ENCODE peak calls at places on chromosome 18, in ten cellular contexts. B, R, T, U, V, M, C, X, J and E are unnamed samples.

GRCh38 chr18:38022247-38022646 is 456.6 kb upstream of the CELF4 start:
- DNase-seq in B (no peak), R (no peak), T (no peak), U (no peak), V (no peak), M (no peak), C (no peak), X (no peak), J (no peak), E (no peak)

GRCh38 chr18:79863161-79863945 is 65.6 kb downstream of the KCNG2 start:
- DNase-seq in B (no peak), R (no peak), T (no peak), U (no peak), V (no peak), M (no peak), C (no peak), X (no peak), J (no peak), E (no peak)

GRCh38 chr18:8705941-8706544 is 687 bp downstream of the MTCL1 start:
- DNase-seq in B (no peak), R (no peak), T (peak; percentile 25), U (no peak), V (no peak), M (no peak), C (no peak), X (peak; percentile 14), J (no peak), E (no peak)

GRCh38 chr18:32019251-32019943 is 772 bp downstream of the RNF125 start:
- DNase-seq in B (peak; percentile 37), R (peak; percentile 3), T (peak; percentile 4), U (peak; percentile 24), V (peak; percentile 49), M (no peak), C (peak; percentile 34), X (peak; percentile 87), J (peak; percentile 25), E (peak; percentile 44)

GRCh38 chr18:79609021-79609461 is 70.6 kb upstream of the CTDP1 start:
- DNase-seq in B (no peak), R (no peak), T (no peak), U (no peak), V (no peak), M (no peak), C (no peak), X (no peak), J (no peak), E (no peak)

GRCh38 chr18:37294951-37295350 is 270.6 kb downstream of the CELF4 start:
- DNase-seq in B (peak; percentile 17), R (no peak), T (peak; percentile 26), U (no peak), V (no peak), M (no peak), C (no peak), X (no peak), J (no peak), E (no peak)

GRCh38 chr18:31720867-31721266 is 36.5 kb upstream of the B4GALT6 start:
- DNase-seq in B (peak; percentile 21), R (no peak), T (no peak), U (no peak), V (no peak), M (no peak), C (no peak), X (no peak), J (no peak), E (peak; percentile 25)

GRCh38 chr18:46622999-46623398 is 34.0 kb downstream of the LOXHD1 start:
- DNase-seq in B (peak; percentile 22), R (no peak), T (no peak), U (no peak), V (no peak), M (no peak), C (no peak), X (no peak), J (no peak), E (no peak)

GRCh38 chr18:22385718-22386117 is 32.0 kb downstream of the CTAGE1 start:
- DNase-seq in B (peak; percentile 92), R (no peak), T (no peak), U (no peak), V (no peak), M (peak; percentile 33), C (no peak), X (no peak), J (no peak), E (peak; percentile 88)

GRCh38 chr18:50194623-50195532 is at the start of gene MYO5B:
- DNase-seq in B (no peak), R (no peak), T (peak; percentile 17), U (peak; percentile 12), V (peak; percentile 23), M (peak; percentile 24), C (peak; percentile 24), X (peak; percentile 11), J (peak; percentile 18), E (no peak)

GRCh38 chr18:30684825-30685481 is 357.6 kb downstream of the DSC3 start:
- DNase-seq in B (no peak), R (no peak), T (no peak), U (no peak), V (no peak), M (no peak), C (no peak), X (no peak), J (no peak), E (no peak)

GRCh38 chr18:10374615-10375295 is 79.7 kb upstream of the APCDD1 start:
- DNase-seq in B (no peak), R (no peak), T (peak; percentile 18), U (no peak), V (no peak), M (no peak), C (no peak), X (no peak), J (no peak), E (no peak)

GRCh38 chr18:12321331-12321730 is 13.3 kb downstream of the TUBB6 start:
- DNase-seq in B (no peak), R (no peak), T (no peak), U (no peak), V (no peak), M (no peak), C (no peak), X (no peak), J (no peak), E (no peak)

GRCh38 chr18:22066083-22066485 is 103.3 kb upstream of the GATA6 start:
- DNase-seq in B (no peak), R (no peak), T (no peak), U (no peak), V (no peak), M (no peak), C (no peak), X (no peak), J (no peak), E (no peak)

GRCh38 chr18:36350211-36350610 is 52.7 kb downstream of the FHOD3 start:
- DNase-seq in B (no peak), R (no peak), T (no peak), U (no peak), V (no peak), M (no peak), C (no peak), X (no peak), J (no peak), E (no peak)